ENCODE peak calls at places on chromosomes 1 and 21, in eight cellular contexts. O, V, T, R, X, Q, N and F are unnamed samples.

GRCh38 chr21:35203093-35204021 is 154.3 kb upstream of the RUNX1 start:
- DNase-seq in O (no peak), V (no peak), T (no peak), R (no peak), X (no peak), Q (no peak), N (no peak), F (no peak)

GRCh38 chr1:1204425-1204920 is 1.9 kb downstream of the TNFRSF18 start:
- DNase-seq in O (no peak), V (no peak), T (no peak), R (peak; percentile 30), X (no peak), Q (no peak), N (no peak), F (no peak)

GRCh38 chr1:151199860-151200581 is 1.7 kb downstream of the PIP5K1A start:
- DNase-seq in O (no peak), V (no peak), T (peak; percentile 74), R (no peak), X (no peak), Q (peak; percentile 46), N (no peak), F (no peak)

GRCh38 chr1:199122532-199123311 is 483.9 kb downstream of the PTPRC start:
- DNase-seq in O (no peak), V (no peak), T (no peak), R (no peak), X (no peak), Q (no peak), N (no peak), F (no peak)

GRCh38 chr1:76292418-76293184 is 218.1 kb downstream of the ST6GALNAC3 start:
- DNase-seq in O (no peak), V (no peak), T (no peak), R (no peak), X (no peak), Q (no peak), N (no peak), F (no peak)

GRCh38 chr1:180680558-180681144 is 48.8 kb downstream of the XPR1 start:
- DNase-seq in O (no peak), V (no peak), T (no peak), R (no peak), X (no peak), Q (no peak), N (no peak), F (no peak)

GRCh38 chr1:163970699-163971098 is 588.3 kb upstream of the PBX1 start:
- DNase-seq in O (no peak), V (no peak), T (no peak), R (no peak), X (no peak), Q (no peak), N (no peak), F (no peak)

GRCh38 chr1:114558548-114558947 is 22.9 kb downstream of the BCAS2 start:
- DNase-seq in O (no peak), V (no peak), T (no peak), R (no peak), X (no peak), Q (peak; percentile 18), N (no peak), F (no peak)

GRCh38 chr1:247111259-247111635 is 7.1 kb upstream of the ZNF669 start:
- DNase-seq in O (peak; percentile 20), V (no peak), T (peak; percentile 86), R (peak; percentile 55), X (peak; percentile 30), Q (no peak), N (no peak), F (no peak)

GRCh38 chr1:79711001-79711431 is 704.5 kb upstream of the ADGRL4 start:
- DNase-seq in O (no peak), V (no peak), T (no peak), R (no peak), X (no peak), Q (no peak), N (no peak), F (no peak)

GRCh38 chr1:227777156-227777555 is 38.3 kb upstream of the PRSS38 start:
- DNase-seq in O (no peak), V (peak; percentile 7), T (peak; percentile 50), R (no peak), X (no peak), Q (no peak), N (no peak), F (no peak)

GRCh38 chr1:157878059-157878458 is 36.5 kb upstream of the CD5L start:
- DNase-seq in O (no peak), V (no peak), T (no peak), R (no peak), X (no peak), Q (peak; percentile 13), N (no peak), F (peak; percentile 22)

GRCh38 chr21:42652527-42653491 is 612 bp upstream of the PDE9A start:
- DNase-seq in O (peak; percentile 93), V (peak; percentile 75), T (no peak), R (peak; percentile 84), X (peak; percentile 72), Q (peak; percentile 47), N (no peak), F (no peak)

GRCh38 chr1:236451796-236452373 is 57.8 kb downstream of the EDARADD start:
- DNase-seq in O (peak; percentile 88), V (no peak), T (no peak), R (no peak), X (peak; percentile 18), Q (peak; percentile 40), N (no peak), F (no peak)

GRCh38 chr1:107140703-107141490 is at the start of gene NTNG1:
- DNase-seq in O (no peak), V (no peak), T (no peak), R (peak; percentile 32), X (peak; percentile 49), Q (no peak), N (no peak), F (no peak)

DNA sequence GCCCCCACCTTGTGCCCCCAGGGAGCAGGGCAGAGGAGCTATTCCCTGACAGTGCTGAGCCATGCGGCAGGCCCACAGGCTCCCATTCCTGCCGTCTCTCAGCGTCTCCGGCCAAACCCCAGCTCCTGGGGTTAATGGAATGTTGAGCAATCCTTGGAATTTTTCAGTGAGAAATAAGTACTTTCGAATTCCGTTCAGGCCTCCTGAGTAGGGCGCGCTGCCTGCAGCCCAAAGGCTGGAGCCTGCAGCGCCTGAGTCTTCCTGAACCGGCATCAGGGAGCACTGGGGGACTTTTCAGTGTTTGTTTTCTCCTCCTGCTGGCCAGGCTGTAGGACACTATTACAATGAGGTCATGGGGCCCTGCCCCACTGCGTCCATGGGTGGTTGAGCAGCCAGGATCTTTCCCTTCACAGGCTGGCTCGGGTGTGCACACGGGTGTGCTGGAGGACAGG is 33.3 kb upstream of the CSF1 start:
- DNase-seq in O (peak; percentile 89), V (peak; percentile 57), T (peak; percentile 91), R (peak; percentile 91), X (no peak), Q (peak; percentile 50), N (no peak), F (peak; percentile 54)
- H3K4me3 ChIP-seq in O (no peak overlapping the region), V (peak overlapping the region; percentile 15), T (no peak overlapping the region), R (no peak overlapping the region), X (no peak overlapping the region), Q (no peak overlapping the region), N (no peak overlapping the region), F (no peak overlapping the region)

GRCh38 chr1:39491146-39491921 is at the start of gene BMP8A:
- DNase-seq in O (peak; percentile 86), V (no peak), T (peak; percentile 85), R (peak; percentile 77), X (peak; percentile 72), Q (peak; percentile 79), N (no peak), F (no peak)
- H3K4me3 ChIP-seq in O (peak within 1 kb of the TSS; percentile 37), V (peak within 1 kb of the TSS; percentile 62), T (no peak within 1 kb of the TSS), R (peak within 1 kb of the TSS; percentile 38), X (peak within 1 kb of the TSS; percentile 29), Q (peak within 1 kb of the TSS; percentile 74), N (peak within 1 kb of the TSS; percentile 35), F (peak within 1 kb of the TSS; percentile 57)

GRCh38 chr21:45019076-45019886 is 55.1 kb upstream of the ADARB1 start:
- DNase-seq in O (peak; percentile 29), V (peak; percentile 27), T (peak; percentile 88), R (peak; percentile 84), X (peak; percentile 9), Q (no peak), N (no peak), F (no peak)

GRCh38 chr21:45016491-45017375 is 57.6 kb upstream of the ADARB1 start:
- DNase-seq in O (peak; percentile 0), V (no peak), T (peak; percentile 84), R (peak; percentile 53), X (no peak), Q (no peak), N (no peak), F (no peak)

GRCh38 chr21:45019887-45020537 is 54.4 kb upstream of the ADARB1 start:
- DNase-seq in O (no peak), V (peak; percentile 25), T (no peak), R (peak; percentile 46), X (peak; percentile 4), Q (no peak), N (no peak), F (no peak)

GRCh38 chr21:45017376-45017960 is 56.9 kb upstream of the ADARB1 start:
- DNase-seq in O (no peak), V (peak; percentile 14), T (no peak), R (no peak), X (no peak), Q (no peak), N (no peak), F (no peak)

DNA sequence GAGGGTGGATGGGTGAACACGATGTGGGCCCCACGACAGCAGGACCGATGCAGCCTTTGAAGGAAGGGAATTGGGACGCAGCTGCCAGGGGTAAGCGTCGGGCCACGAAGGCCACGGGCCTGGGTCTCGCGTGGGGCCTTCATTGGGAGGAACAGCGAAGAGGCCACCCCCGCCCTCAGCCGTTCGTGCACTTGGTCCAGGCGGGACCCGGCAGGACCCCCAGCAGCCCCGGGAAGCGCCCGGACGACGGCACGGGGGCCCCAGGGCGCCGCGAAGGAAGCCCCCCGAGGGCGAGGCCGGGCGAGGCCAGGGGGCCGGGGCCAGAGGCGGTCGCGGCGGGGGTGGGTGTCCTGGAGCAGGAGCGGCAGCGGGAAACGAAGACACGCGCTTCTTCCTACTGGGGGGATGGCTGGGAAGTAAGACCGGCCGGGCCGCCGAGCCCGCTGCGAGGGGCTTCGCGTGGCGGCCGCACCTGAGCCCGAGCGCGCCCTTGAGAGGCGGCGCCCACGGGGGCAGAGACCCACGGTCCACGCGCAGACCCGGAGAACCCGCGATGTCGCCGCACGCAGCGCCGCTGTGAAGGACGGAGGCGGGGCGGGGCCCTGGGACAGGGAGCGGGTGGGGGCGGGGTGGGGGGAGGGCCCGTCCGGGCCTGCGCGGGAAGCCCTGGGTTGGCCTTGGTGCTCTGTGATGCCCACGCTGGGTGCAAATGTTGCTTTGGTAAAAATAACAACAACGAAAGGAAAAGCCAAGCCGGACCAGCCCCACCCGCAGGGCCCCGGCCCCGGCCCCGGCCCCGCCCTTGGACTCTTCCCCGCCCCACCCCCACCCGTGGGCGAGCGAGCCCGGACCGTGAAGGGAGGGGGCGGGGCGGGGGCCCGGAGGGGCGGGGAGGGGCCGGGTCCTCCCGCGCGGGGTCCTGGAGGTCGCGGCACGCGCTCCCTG is 56.0 kb upstream of the ADARB1 start:
- DNase-seq in O (no peak), V (peak; percentile 14), T (peak; percentile 85), R (peak; percentile 75), X (peak; percentile 15), Q (peak; percentile 8), N (no peak), F (no peak)
- H3K4me3 ChIP-seq in O (peak overlapping the region; percentile 26), V (peak overlapping the region; percentile 53), T (no peak overlapping the region), R (peak overlapping the region; percentile 58), X (no peak overlapping the region), Q (peak overlapping the region; percentile 43), N (peak overlapping the region; percentile 39), F (peak overlapping the region; percentile 22)

DNA sequence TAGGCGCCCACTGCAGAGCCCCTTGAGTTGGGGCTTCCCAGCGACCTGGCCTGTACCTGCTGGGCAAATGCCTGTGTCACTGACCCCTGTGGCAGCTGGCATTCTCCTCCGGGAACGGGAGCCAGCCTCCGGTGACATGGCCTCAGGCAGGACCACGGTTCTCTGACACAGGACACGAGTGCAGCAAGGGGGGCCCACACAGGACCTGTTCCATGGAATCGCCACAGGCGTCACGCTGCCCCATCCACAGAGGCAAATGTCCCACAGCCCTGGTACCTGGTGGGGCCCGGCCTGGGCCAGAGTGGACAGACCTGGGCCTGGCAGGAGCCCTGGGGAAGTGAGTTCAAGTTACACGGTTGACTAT is 2.6 kb downstream of the ITGB2 start:
- DNase-seq in O (no peak), V (no peak), T (no peak), R (peak; percentile 38), X (no peak), Q (no peak), N (no peak), F (no peak)
- H3K4me3 ChIP-seq in O (no peak overlapping the region), V (no peak overlapping the region), T (no peak overlapping the region), R (no peak overlapping the region), X (no peak overlapping the region), Q (no peak overlapping the region), N (no peak overlapping the region), F (no peak overlapping the region)